ENCODE peak calls at places on chromosomes 1 and 21, in five cellular contexts. Q is activated CD4-positive, alpha-beta T cell treated with anti-CD3 and anti-CD28 coated beads for 1 hour; Z is breast epithelium; W is stimulated activated CD8-positive, alpha-beta memory T cell treated with anti-CD3 and anti-CD28 coated beads, Interleukin-7, amount 100 ng/mL, for 1 hour; E is kidney. M is an unnamed sample.

GRCh38 chr1:44602675-44603610 is 71.3 kb downstream of the TMEM53 start:
- DNase-seq in E (no peak), Z (no peak), Q (no peak), W (no peak), M (no peak)

GRCh38 chr1:174217787-174218574 is 58.7 kb downstream of the RABGAP1L start:
- DNase-seq in Q (no peak), W (no peak), Z (no peak), E (no peak), M (no peak)

GRCh38 chr1:211738709-211739301 is 63.4 kb upstream of the NEK2 start:
- DNase-seq in Z (no peak), W (no peak), Q (no peak), E (no peak), M (no peak)

GRCh38 chr1:74455390-74455789 is 57.0 kb downstream of the LRRC53 start:
- DNase-seq in E (no peak), W (no peak), Z (no peak), Q (no peak), M (no peak)

GRCh38 chr1:180680558-180681144 is 48.8 kb downstream of the XPR1 start:
- DNase-seq in Q (no peak), E (no peak), Z (no peak), W (no peak), M (no peak)

GRCh38 chr1:56912325-56912724 is 53.5 kb downstream of the C8B start:
- DNase-seq in E (no peak), Q (no peak), W (no peak), Z (no peak), M (no peak)

GRCh38 chr1:242239394-242239793 is 240.5 kb upstream of the MAP1LC3C start:
- DNase-seq in E (no peak), Z (no peak), W (no peak), Q (no peak), M (no peak)

GRCh38 chr1:53766194-53766748 is 27.3 kb upstream of the GLIS1 start:
- DNase-seq in Q (no peak), E (no peak), Z (no peak), W (no peak), M (no peak)

GRCh38 chr21:25708467-25709065 is 26.1 kb downstream of the ATP5PF start:
- DNase-seq in Q (peak; percentile 29), E (no peak), Z (no peak), W (peak; percentile 17), M (no peak)

M was measured in thoracic aorta.